ENCODE peak calls at places on chromosomes 11 and 22, in nine cellular contexts. Z is ELR; S is HT-29; Q is fibroblast of lung; C is CD4-positive, alpha-beta memory T cell; M is GM12865; V is neural progenitor cell; L is stimulated activated CD4-positive, alpha-beta T cell treated with anti-CD3 and anti-CD28 coated beads, TNF-alpha, amount 100 ng/mL, for 24 hours; I is iPS DF 6.9. P is an unnamed sample.

GRCh38 chr11:92960886-92961285 is 8.6 kb upstream of the MTNR1B start:
- DNase-seq in V (no peak), C (no peak), Q (no peak), I (no peak), S (no peak), Z (no peak), L (no peak), M (no peak), P (no peak)

GRCh38 chr11:8086001-8086479 is 5.0 kb downstream of the TUB start:
- DNase-seq in I (no peak), L (no peak), Z (no peak), C (no peak), M (no peak), V (no peak), Q (peak), S (no peak), P (no peak)

GRCh38 chr11:85772700-85773099 is 38.2 kb downstream of the SYTL2 start:
- DNase-seq in L (no peak), Q (peak), V (no peak), I (no peak), Z (no peak), C (no peak), S (no peak), M (no peak), P (no peak)

GRCh38 chr11:31387379-31387778 is 17.7 kb downstream of the DNAJC24 start:
- DNase-seq in M (no peak), V (no peak), Z (no peak), L (no peak), Q (peak), S (no peak), I (no peak), C (no peak), P (no peak)

GRCh38 chr11:112161012-112161411 is 2.9 kb downstream of the IL18 start:
- DNase-seq in Q (no peak), M (no peak), I (no peak), L (no peak), Z (no peak), S (no peak), C (no peak), V (no peak), P (no peak)

GRCh38 chr11:32851251-32851650 is 21.5 kb downstream of the PRRG4 start:
- DNase-seq in Z (no peak), S (no peak), I (no peak), Q (no peak), L (no peak), V (no peak), C (no peak), M (no peak), P (no peak)

GRCh38 chr11:94658888-94659287 is 91.7 kb downstream of the PIWIL4 start:
- DNase-seq in V (no peak), S (no peak), C (no peak), Z (no peak), M (no peak), I (no peak), L (no peak), Q (no peak), P (no peak)

GRCh38 chr22:31923761-31924160 is 20.6 kb upstream of the YWHAH start:
- DNase-seq in V (no peak), Z (no peak), I (no peak), C (no peak), Q (no peak), L (no peak), S (no peak), M (no peak), P (no peak)

GRCh38 chr11:31863170-31863929 is 52.2 kb upstream of the PAX6 start:
- DNase-seq in C (no peak), S (no peak), I (peak), Q (no peak), V (no peak), L (no peak), Z (no peak), M (no peak), P (no peak)

GRCh38 chr11:134045799-134046635 is 22.9 kb upstream of the JAM3 start:
- DNase-seq in Z (peak), L (no peak), I (no peak), S (peak), M (no peak), Q (peak), V (peak), C (no peak), P (peak)

GRCh38 chr22:25853902-25854301 is 111.9 kb downstream of the MYO18B start:
- DNase-seq in V (peak), M (peak), I (no peak), L (no peak), Q (no peak), C (no peak), Z (no peak), S (peak), P (peak)

GRCh38 chr11:64801591-64802369 is 1.2 kb downstream of the MAP4K2 start:
- DNase-seq in C (peak), Q (no peak), I (no peak), Z (no peak), S (no peak), L (no peak), V (no peak), M (no peak), P (peak)

GRCh38 chr11:126993599-126993998 is 7.0 kb downstream of the KIRREL3 start:
- DNase-seq in L (no peak), C (no peak), V (no peak), Z (peak), Q (peak), M (no peak), I (no peak), S (no peak), P (no peak)

GRCh38 chr22:47129902-47130301 is 367.5 kb downstream of the TBC1D22A start:
- DNase-seq in V (no peak), Z (no peak), S (peak), I (no peak), Q (no peak), L (no peak), M (no peak), C (no peak), P (no peak)

GRCh38 chr22:38923463-38924196 is 33.8 kb upstream of the APOBEC3A start:
- DNase-seq in Q (peak), Z (peak), S (peak), M (no peak), L (no peak), C (no peak), V (peak), I (no peak), P (peak)

GRCh38 chr11:75141166-75141565 is 9.7 kb upstream of the SLCO2B1 start:
- DNase-seq in I (no peak), C (no peak), S (no peak), V (no peak), Q (no peak), M (no peak), Z (no peak), L (no peak), P (peak)

GRCh38 chr22:23691748-23692423 is 1.1 kb downstream of the RGL4 start:
- DNase-seq in Q (no peak), Z (no peak), V (no peak), C (no peak), I (no peak), L (no peak), M (no peak), S (no peak), P (peak)

GRCh38 chr11:117096140-117096972 is 1.9 kb downstream of the SIK3 start:
- DNase-seq in M (peak), I (no peak), V (peak), S (no peak), Q (no peak), L (peak), Z (peak), C (peak), P (peak)

GRCh38 chr22:50267591-50268390 is 2.4 kb downstream of the MAPK11 start:
- DNase-seq in Z (peak), S (no peak), Q (peak), V (peak), L (no peak), C (no peak), M (peak), I (no peak), P (peak)

GRCh38 chr11:6353367-6353987 is 33.2 kb upstream of the CAVIN3 start:
- DNase-seq in Q (peak), V (peak), I (peak), S (peak), L (peak), Z (peak), C (peak), M (peak), P (peak)

GRCh38 chr22:49270595-49271368 is 556.9 kb downstream of the BRD1 start:
- DNase-seq in C (no peak), V (no peak), M (no peak), Q (no peak), I (no peak), S (no peak), Z (no peak), L (no peak), P (no peak)

GRCh38 chr22:50683086-50683993 is 10.7 kb downstream of the SHANK3 start:
- DNase-seq in S (no peak), I (no peak), Q (no peak), Z (no peak), L (no peak), M (no peak), C (no peak), V (peak), P (peak)

GRCh38 chr11:17156283-17156682 is 51.5 kb downstream of the PIK3C2A start:
- DNase-seq in I (no peak), Q (no peak), C (no peak), V (no peak), Z (no peak), S (no peak), L (no peak), M (no peak), P (no peak)

GRCh38 chr11:2121227-2122130 is 17.7 kb downstream of the IGF2 start:
- DNase-seq in V (no peak), Z (no peak), I (no peak), Q (no peak), C (no peak), S (no peak), M (no peak), L (no peak), P (peak)

GRCh38 chr11:45105233-45105992 is 41.0 kb upstream of the PRDM11 start:
- DNase-seq in C (peak), L (peak), Q (peak), I (peak), V (peak), M (peak), Z (peak), S (peak), P (peak)

GRCh38 chr11:64519541-64519940 is 71.5 kb upstream of the SLC22A12 start:
- DNase-seq in C (no peak), S (no peak), V (no peak), Z (no peak), I (no peak), Q (no peak), L (no peak), M (no peak), P (no peak)

GRCh38 chr11:47611240-47611863 is 17.1 kb upstream of the C1QTNF4 start:
- DNase-seq in L (no peak), Q (no peak), Z (no peak), M (peak), S (no peak), V (no peak), I (no peak), C (no peak), P (no peak)

GRCh38 chr22:38461414-38462081 is 6.3 kb upstream of the KDELR3 start:
- DNase-seq in C (no peak), L (peak), I (peak), S (peak), Q (peak), V (peak), M (peak), Z (peak), P (peak)

GRCh38 chr22:39129746-39130145 is 22.7 kb downstream of the CBX7 start:
- DNase-seq in I (no peak), Z (no peak), S (no peak), Q (no peak), V (no peak), M (no peak), C (no peak), L (no peak), P (no peak)

GRCh38 chr11:74330065-74330858 is 18.8 kb upstream of the P4HA3 start:
- DNase-seq in Z (peak), M (no peak), Q (peak), I (no peak), C (no peak), L (no peak), V (no peak), S (no peak), P (no peak)

GRCh38 chr11:125170001-125170405 is 5.5 kb downstream of the PKNOX2 start:
- DNase-seq in L (no peak), V (peak), C (no peak), I (no peak), S (no peak), Q (no peak), Z (no peak), M (no peak), P (peak)

GRCh38 chr11:65559535-65559934 is 1.4 kb upstream of the LTBP3 start:
- DNase-seq in C (no peak), V (no peak), L (no peak), S (no peak), M (no peak), I (no peak), Q (no peak), Z (no peak), P (no peak)

GRCh38 chr11:134450186-134450585 is 38.1 kb upstream of the B3GAT1 start:
- DNase-seq in S (no peak), V (no peak), Z (no peak), Q (no peak), I (no peak), L (no peak), C (no peak), M (no peak), P (no peak)